ENCODE peak calls at places on chromosomes 1 and 21, in seven cellular contexts. One of them, this sample, is unnamed.

GRCh38 chr1:88741413-88741812 is 57.3 kb downstream of the PKN2 start:
- DNase-seq in astrocyte of the cerebellum: no peak
- DNase-seq in C1 segment of cervical spinal cord: no peak
- DNase-seq in skeletal muscle cell: no peak
- DNase-seq in adipocyte: peak
- DNase-seq in lung microvascular endothelial cell: peak
- DNase-seq in EL: peak
- DNase-seq in this sample: peak

GRCh38 chr21:43354016-43354420 is 72.9 kb downstream of the SIK1 start:
- DNase-seq in adipocyte: no peak
- DNase-seq in astrocyte of the cerebellum: no peak
- DNase-seq in skeletal muscle cell: no peak
- DNase-seq in lung microvascular endothelial cell: no peak
- DNase-seq in C1 segment of cervical spinal cord: no peak
- DNase-seq in EL: no peak
- DNase-seq in this sample: no peak

GRCh38 chr1:185318431-185319151 is 1.5 kb upstream of the IVNS1ABP start:
- DNase-seq in C1 segment of cervical spinal cord: peak
- DNase-seq in EL: no peak
- DNase-seq in adipocyte: no peak
- DNase-seq in lung microvascular endothelial cell: no peak
- DNase-seq in skeletal muscle cell: no peak
- DNase-seq in astrocyte of the cerebellum: no peak
- DNase-seq in this sample: no peak

GRCh38 chr1:165734906-165735305 is 33.8 kb downstream of the TMCO1 start:
- DNase-seq in adipocyte: no peak
- DNase-seq in lung microvascular endothelial cell: no peak
- DNase-seq in EL: no peak
- DNase-seq in skeletal muscle cell: no peak
- DNase-seq in astrocyte of the cerebellum: no peak
- DNase-seq in C1 segment of cervical spinal cord: no peak
- DNase-seq in this sample: no peak

GRCh38 chr1:242083742-242084141 is 84.8 kb upstream of the MAP1LC3C start:
- DNase-seq in lung microvascular endothelial cell: no peak
- DNase-seq in astrocyte of the cerebellum: no peak
- DNase-seq in skeletal muscle cell: no peak
- DNase-seq in adipocyte: no peak
- DNase-seq in C1 segment of cervical spinal cord: no peak
- DNase-seq in EL: no peak
- DNase-seq in this sample: no peak

GRCh38 chr1:246695136-246695535 is 29.1 kb upstream of the SCCPDH start:
- DNase-seq in adipocyte: no peak
- DNase-seq in EL: no peak
- DNase-seq in skeletal muscle cell: no peak
- DNase-seq in astrocyte of the cerebellum: no peak
- DNase-seq in lung microvascular endothelial cell: no peak
- DNase-seq in C1 segment of cervical spinal cord: no peak
- DNase-seq in this sample: no peak

GRCh38 chr1:95475686-95476457 is 241.9 kb downstream of the RWDD3 start:
- DNase-seq in lung microvascular endothelial cell: no peak
- DNase-seq in C1 segment of cervical spinal cord: no peak
- DNase-seq in skeletal muscle cell: no peak
- DNase-seq in EL: no peak
- DNase-seq in astrocyte of the cerebellum: no peak
- DNase-seq in adipocyte: no peak
- DNase-seq in this sample: no peak

GRCh38 chr1:35386290-35386689 is 117.8 kb downstream of the ZMYM4 start:
- DNase-seq in skeletal muscle cell: no peak
- DNase-seq in lung microvascular endothelial cell: no peak
- DNase-seq in adipocyte: no peak
- DNase-seq in astrocyte of the cerebellum: no peak
- DNase-seq in C1 segment of cervical spinal cord: no peak
- DNase-seq in EL: no peak
- DNase-seq in this sample: no peak

GRCh38 chr1:9438431-9439073 is 100.7 kb upstream of the SLC25A33 start:
- DNase-seq in C1 segment of cervical spinal cord: peak
- DNase-seq in skeletal muscle cell: peak
- DNase-seq in EL: peak
- DNase-seq in adipocyte: no peak
- DNase-seq in lung microvascular endothelial cell: peak
- DNase-seq in astrocyte of the cerebellum: peak
- DNase-seq in this sample: peak

GRCh38 chr1:197868751-197869501 is 33.5 kb upstream of the C1orf53 start:
- DNase-seq in EL: peak
- DNase-seq in adipocyte: peak
- DNase-seq in skeletal muscle cell: peak
- DNase-seq in C1 segment of cervical spinal cord: no peak
- DNase-seq in lung microvascular endothelial cell: peak
- DNase-seq in astrocyte of the cerebellum: peak
- DNase-seq in this sample: no peak

This sample was measured in HS-5.